ENCODE peak calls at places on chromosomes 7 and 10, in five cellular contexts. U is AG10803, P is NCI-H1417, T is GOT3, N is NCI-H1105 treated with DMSO at 0.1 percent for 48 hours. M is an unnamed sample.
A peak's percentile ranks its signal among the peaks of the same experiment; 100 is the strongest.

GRCh38 chr10:71647526-71648354 is 71.8 kb downstream of the C10orf105 start:
- DNase-seq in U (peak; percentile 11), P (peak; percentile 60), T (no peak), N (no peak), M (no peak)

GRCh38 chr10:127774771-127775559 is 38.0 kb downstream of the FOXI2 start:
- DNase-seq in U (no peak), P (no peak), T (no peak), N (no peak), M (no peak)

GRCh38 chr7:140640727-140641531 is at the start of gene DENND2A:
- DNase-seq in U (peak; percentile 34), P (peak; percentile 93), T (no peak), N (peak; percentile 59), M (peak; percentile 51)

GRCh38 chr7:113996405-113996804 is 77.6 kb upstream of the PPP1R3A start:
- DNase-seq in U (no peak), P (no peak), T (no peak), N (no peak), M (no peak)

GRCh38 chr10:50607526-50607925 is 16.2 kb downstream of the SGMS1 start:
- DNase-seq in U (no peak), P (no peak), T (no peak), N (no peak), M (no peak)

GRCh38 chr10:73807471-73807870 is 3.9 kb downstream of the NDST2 start:
- DNase-seq in U (no peak), P (no peak), T (no peak), N (no peak), M (no peak)

GRCh38 chr10:90087197-90088007 is 386.0 kb downstream of the KIF20B start:
- DNase-seq in U (no peak), P (no peak), T (no peak), N (no peak), M (no peak)

GRCh38 chr7:155811560-155811894 is 736 bp downstream of the SHH start:
- DNase-seq in U (no peak), P (no peak), T (no peak), N (no peak), M (no peak)

GRCh38 chr10:6221971-6222751 is 19.4 kb downstream of the PFKFB3 start:
- DNase-seq in U (peak; percentile 74), P (no peak), T (no peak), N (no peak), M (no peak)

GRCh38 chr7:20542594-20542993 is 72.9 kb upstream of the ABCB5 start:
- DNase-seq in U (peak; percentile 26), P (peak; percentile 34), T (no peak), N (no peak), M (no peak)

GRCh38 chr10:119358140-119358512 is 150.8 kb downstream of the GRK5 start:
- DNase-seq in U (no peak), P (no peak), T (no peak), N (no peak), M (no peak)

GRCh38 chr10:11685787-11686218 is 56.4 kb upstream of the ECHDC3 start:
- DNase-seq in U (peak; percentile 9), P (peak; percentile 23), T (no peak), N (peak; percentile 81), M (no peak)

M was measured in T1000.